ENCODE peak calls at places on chromosomes 3 and 15, in four cellular contexts. R is choroid plexus epithelial cell, K is mucosa of descending colon, J is GM06990. I is an unnamed sample.

GRCh38 chr3:196431193-196432136 is 762 bp downstream of the UBXN7 start:
- DNase-seq in R (peak; percentile 79), K (peak; percentile 63), J (no peak), I (peak; percentile 46)

GRCh38 chr3:114718897-114719208 is 425.0 kb downstream of the TIGIT start:
- DNase-seq in R (no peak), K (no peak), J (no peak), I (no peak)

GRCh38 chr3:160134964-160135363 is 90.3 kb upstream of the C3orf80 start:
- DNase-seq in R (peak; percentile 88), K (no peak), J (no peak), I (no peak)

GRCh38 chr3:196220587-196220986 is 4.3 kb downstream of the SLC51A start:
- DNase-seq in R (no peak), K (no peak), J (no peak), I (no peak)

GRCh38 chr3:157542711-157543485 is 39.7 kb upstream of the VEPH1 start:
- DNase-seq in R (peak; percentile 75), K (peak; percentile 87), J (no peak), I (peak; percentile 83)

GRCh38 chr15:85499498-85499897 is 119.1 kb downstream of the AKAP13 start:
- DNase-seq in R (no peak), K (no peak), J (no peak), I (no peak)

GRCh38 chr3:97029972-97030371 is 215.6 kb downstream of the EPHA6 start:
- DNase-seq in R (no peak), K (no peak), J (no peak), I (no peak)

GRCh38 chr3:159838936-159839335 is 149.7 kb upstream of the IL12A start:
- DNase-seq in R (no peak), K (no peak), J (no peak), I (no peak)

GRCh38 chr3:5021571-5022092 is 42.4 kb downstream of the BHLHE40 start:
- DNase-seq in R (peak; percentile 24), K (no peak), J (no peak), I (no peak)

DNA sequence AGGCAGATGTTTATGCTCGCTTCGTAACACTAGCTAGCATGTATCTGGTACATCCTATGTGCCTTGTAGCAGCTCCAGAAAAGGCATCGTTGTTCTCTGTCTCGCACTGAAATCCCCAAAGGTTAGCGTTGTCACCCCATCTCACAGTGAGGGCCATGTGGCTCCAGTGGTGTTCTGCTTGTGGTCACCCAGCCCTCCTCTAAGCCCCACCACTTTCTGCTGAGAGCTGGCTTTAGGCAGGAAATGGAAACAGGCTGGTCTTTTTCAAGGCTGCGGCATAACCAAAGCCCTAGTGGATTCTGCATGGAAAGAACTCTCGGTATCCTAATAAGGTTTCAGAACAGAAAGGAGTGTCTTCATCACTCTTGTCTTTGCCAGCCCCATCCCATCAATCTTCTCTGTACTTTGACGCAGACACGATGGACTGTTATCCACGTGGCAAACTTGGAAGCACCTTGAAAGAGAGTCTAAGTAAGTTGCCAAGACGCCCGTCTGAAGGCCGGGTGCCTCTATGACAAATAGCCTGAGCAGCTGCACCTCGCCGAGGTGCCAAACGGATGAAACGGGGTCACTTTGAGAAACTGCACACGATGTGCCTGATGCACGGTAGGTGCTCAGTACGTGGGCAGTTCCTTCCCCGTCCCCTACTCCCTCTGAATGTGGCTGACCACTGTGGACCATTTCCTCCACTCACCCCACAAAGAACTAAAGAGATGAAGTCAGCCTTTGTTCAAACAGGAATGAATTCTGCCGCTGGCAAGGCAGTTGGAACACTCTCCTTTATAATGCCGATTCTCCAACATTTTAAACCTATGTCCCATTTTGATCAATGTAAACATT is 57.8 kb upstream of the MEF2A start:
- DNase-seq in R (no peak), K (no peak), J (no peak), I (no peak)
- H3K4me3 ChIP-seq in R (peak overlapping the region; percentile 9), K (no peak overlapping the region), J (peak overlapping the region; percentile 13), I (no peak overlapping the region)

DNA sequence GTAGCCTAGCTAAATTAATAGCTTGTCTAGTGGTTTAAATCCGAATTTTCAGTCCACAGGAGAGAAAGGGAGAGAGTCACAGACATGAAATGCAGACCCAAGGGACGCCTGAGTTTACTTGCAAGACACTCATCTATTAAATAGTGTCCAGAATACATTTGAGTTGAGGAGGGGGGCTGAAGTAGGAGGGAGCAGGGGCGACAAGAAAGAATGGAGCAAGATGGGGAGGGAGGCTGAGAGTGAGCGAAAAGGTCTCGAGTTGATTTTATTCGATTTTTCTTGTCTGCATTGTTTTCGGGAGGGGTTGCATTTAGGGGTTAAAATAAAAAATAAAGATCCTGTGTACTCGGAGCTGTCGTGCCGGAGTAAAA is 4.2 kb upstream of the MECOM start:
- DNase-seq in R (no peak), K (no peak), J (no peak), I (no peak)
- H3K4me3 ChIP-seq in R (no peak overlapping the region), K (no peak overlapping the region), J (no peak overlapping the region), I (peak overlapping the region; percentile 31)

DNA sequence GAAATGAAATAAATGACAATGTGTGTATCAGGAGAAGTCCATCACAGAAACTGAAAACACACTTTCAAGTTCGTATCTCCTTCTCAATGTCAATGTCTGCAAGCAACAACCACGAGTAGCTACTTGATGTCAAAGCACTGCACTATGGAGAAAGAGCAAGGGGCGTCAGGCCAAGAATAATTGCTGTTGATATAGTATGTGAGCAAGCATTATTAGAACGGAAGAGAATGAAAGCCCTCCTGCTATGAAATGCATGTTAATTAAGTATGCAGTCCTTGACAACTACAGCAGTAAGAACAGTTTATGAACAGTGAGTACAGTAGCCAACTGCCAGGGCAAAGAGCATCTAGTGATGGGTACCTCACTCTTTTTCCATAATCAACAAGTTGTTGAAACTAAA is 1250.1 kb downstream of the ZPLD1 start:
- DNase-seq in R (peak; percentile 2), K (no peak), J (no peak), I (no peak)
- H3K4me3 ChIP-seq in R (no peak overlapping the region), K (no peak overlapping the region), J (no peak overlapping the region), I (no peak overlapping the region)

GRCh38 chr3:52494446-52494845 is 692 bp upstream of the STAB1 start:
- DNase-seq in R (no peak), K (no peak), J (no peak), I (no peak)

GRCh38 chr3:52495096-52495495 is at the start of gene STAB1:
- DNase-seq in R (peak; percentile 17), K (peak; percentile 40), J (no peak), I (no peak)

GRCh38 chr3:52493232-52494017 is 1.7 kb upstream of the STAB1 start:
- DNase-seq in R (no peak), K (no peak), J (no peak), I (peak; percentile 75)

GRCh38 chr3:52498134-52499054 is 3.3 kb downstream of the STAB1 start:
- DNase-seq in R (peak; percentile 87), K (peak; percentile 38), J (no peak), I (no peak)

GRCh38 chr3:52495777-52496602 is 852 bp downstream of the STAB1 start:
- DNase-seq in R (peak; percentile 58), K (no peak), J (no peak), I (no peak)
- H3K4me3 ChIP-seq in R (no peak overlapping the region), K (no peak overlapping the region), J (no peak overlapping the region), I (no peak overlapping the region)

GRCh38 chr15:55741592-55742497 is 1.1 kb downstream of the PRTG start:
- DNase-seq in R (peak; percentile 12), K (no peak), J (peak; percentile 43), I (no peak)

GRCh38 chr15:55739641-55740040 is 3.3 kb downstream of the PRTG start:
- DNase-seq in R (no peak), K (no peak), J (no peak), I (no peak)

GRCh38 chr15:55742498-55742926 is 440 bp downstream of the PRTG start:
- DNase-seq in R (peak; percentile 48), K (peak; percentile 40), J (peak; percentile 27), I (peak; percentile 56)

GRCh38 chr15:55740479-55740878 is 2.5 kb downstream of the PRTG start:
- DNase-seq in R (peak; percentile 5), K (no peak), J (no peak), I (no peak)

GRCh38 chr15:55740981-55741591 is 1.9 kb downstream of the PRTG start:
- DNase-seq in R (peak; percentile 39), K (no peak), J (no peak), I (no peak)
- H3K4me3 ChIP-seq in R (peak overlapping the region; percentile 74), K (no peak overlapping the region), J (no peak overlapping the region), I (peak overlapping the region; percentile 80)

GRCh38 chr3:184186184-184186901 is at the start of gene ABCF3:
- DNase-seq in R (peak; percentile 49), K (no peak), J (no peak), I (no peak)

GRCh38 chr3:184185461-184186183 is 377 bp upstream of the ABCF3 start:
- DNase-seq in R (peak; percentile 99), K (peak; percentile 99), J (peak; percentile 100), I (peak; percentile 100)

GRCh38 chr3:184186902-184187207 is 856 bp downstream of the ABCF3 start:
- DNase-seq in R (no peak), K (no peak), J (no peak), I (no peak)

GRCh38 chr3:184183679-184184078 is 2.3 kb upstream of the ABCF3 start:
- DNase-seq in R (no peak), K (no peak), J (no peak), I (no peak)

DNA sequence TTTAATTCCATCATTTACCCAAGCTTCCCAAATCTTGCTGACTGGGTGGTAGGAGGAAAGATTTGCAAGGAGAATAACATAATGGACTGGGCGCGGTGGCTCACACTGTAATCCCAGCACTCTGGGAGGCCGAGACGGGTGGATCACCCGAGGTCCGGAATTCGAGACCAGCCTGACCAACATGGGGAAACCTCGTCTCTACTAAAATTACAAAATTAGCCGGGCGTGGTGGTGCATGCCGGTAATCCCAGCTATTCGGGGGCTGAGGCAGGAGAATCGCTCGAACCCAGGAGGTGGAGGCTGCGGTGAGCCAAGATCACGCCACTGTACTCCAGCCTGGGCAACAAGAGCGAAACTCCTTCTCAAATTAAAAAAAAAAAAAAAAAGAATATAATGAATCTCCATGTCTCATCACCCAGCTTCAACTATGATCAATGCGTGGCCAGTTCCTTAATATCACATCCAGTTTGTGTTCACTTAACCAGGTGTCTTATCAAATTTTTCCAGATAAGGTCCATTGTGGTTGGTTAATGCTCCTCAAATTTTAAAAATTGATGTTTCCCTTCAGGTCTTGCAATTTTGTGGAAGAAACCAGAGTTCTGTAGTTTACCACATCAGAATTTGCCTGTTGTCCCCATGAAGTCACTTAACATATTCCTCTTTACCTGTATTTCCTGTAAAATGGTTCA is 1.3 kb upstream of the ABCF3 start:
- DNase-seq in R (no peak), K (no peak), J (no peak), I (no peak)
- H3K4me3 ChIP-seq in R (no peak overlapping the region), K (no peak overlapping the region), J (no peak overlapping the region), I (no peak overlapping the region)

GRCh38 chr3:120450914-120451669 is at the start of gene FSTL1:
- DNase-seq in R (peak; percentile 64), K (peak; percentile 40), J (no peak), I (peak; percentile 91)

GRCh38 chr3:120449701-120450216 is 1.0 kb downstream of the FSTL1 start:
- DNase-seq in R (peak; percentile 72), K (no peak), J (no peak), I (no peak)

GRCh38 chr3:120450261-120450913 is 405 bp downstream of the FSTL1 start:
- DNase-seq in R (peak; percentile 36), K (peak; percentile 54), J (peak; percentile 15), I (peak; percentile 58)

GRCh38 chr3:120452816-120453215 is 2.0 kb upstream of the FSTL1 start:
- DNase-seq in R (no peak), K (no peak), J (no peak), I (no peak)

GRCh38 chr3:120451670-120452220 is 953 bp upstream of the FSTL1 start:
- DNase-seq in R (no peak), K (no peak), J (no peak), I (no peak)
- H3K4me3 ChIP-seq in R (peak overlapping the region; percentile 81), K (no peak overlapping the region), J (no peak overlapping the region), I (no peak overlapping the region)

GRCh38 chr3:127697531-127698240 is 24.9 kb downstream of the ABTB1 start:
- DNase-seq in R (peak; percentile 94), K (peak; percentile 62), J (no peak), I (peak; percentile 91)
- H3K4me3 ChIP-seq in R (peak overlapping the region; percentile 31), K (no peak overlapping the region), J (no peak overlapping the region), I (no peak overlapping the region)

I was measured in aorta.